ENCODE peak calls at places on chromosomes 5 and 9, in five cellular contexts. M is psoas muscle, C is spleen, X is OCI-LY7, Y is adrenal gland. N is an unnamed sample.

GRCh38 chr5:177351392-177352329 is at the start of gene LMAN2:
- DNase-seq in M (peak), Y (peak), C (peak), X (peak), N (peak)

GRCh38 chr9:89985078-89985477 is 380.3 kb downstream of the GADD45G start:
- DNase-seq in X (no peak), C (no peak), M (no peak), Y (no peak), N (no peak)

GRCh38 chr5:117065161-117065560 is 490.5 kb upstream of the SEMA6A start:
- DNase-seq in M (no peak), Y (no peak), C (no peak), X (no peak), N (no peak)

GRCh38 chr9:4258321-4259093 is 41.4 kb downstream of the GLIS3 start:
- DNase-seq in C (no peak), X (no peak), M (no peak), Y (no peak), N (no peak)

GRCh38 chr5:135386886-135387628 is 12.0 kb downstream of the MACROH2A1 start:
- DNase-seq in C (peak), Y (peak), M (no peak), X (no peak), N (no peak)

GRCh38 chr5:66306844-66307315 is 162.8 kb downstream of the SREK1 start:
- DNase-seq in C (no peak), M (no peak), X (no peak), Y (no peak), N (no peak)

GRCh38 chr9:116163293-116164055 is 9.9 kb downstream of the PAPPA start:
- DNase-seq in M (no peak), X (peak), Y (no peak), C (no peak), N (no peak)

GRCh38 chr5:126819253-126819652 is 42.3 kb downstream of the LMNB1 start:
- DNase-seq in C (no peak), X (no peak), Y (no peak), M (no peak), N (no peak)

GRCh38 chr5:124180523-124181461 is 565.6 kb downstream of the ZNF608 start:
- DNase-seq in Y (no peak), M (no peak), X (no peak), C (no peak), N (no peak)

GRCh38 chr9:100324594-100325200 is 28.0 kb downstream of the TEX10 start:
- DNase-seq in M (no peak), C (no peak), Y (no peak), X (peak), N (no peak)

GRCh38 chr9:136499935-136500910 is 17.4 kb upstream of the SEC16A start:
- DNase-seq in Y (no peak), C (no peak), M (no peak), X (no peak), N (no peak)

GRCh38 chr9:6877671-6878161 is 119.9 kb downstream of the KDM4C start:
- DNase-seq in C (no peak), Y (no peak), X (no peak), M (no peak), N (no peak)

GRCh38 chr9:121359358-121360294 is 10.4 kb downstream of the STOM start:
- DNase-seq in Y (no peak), M (no peak), C (no peak), X (no peak), N (no peak)

GRCh38 chr9:34047864-34048729 is 590 bp downstream of the UBAP2 start:
- DNase-seq in M (peak), X (peak), Y (peak), C (no peak), N (peak)

DNA sequence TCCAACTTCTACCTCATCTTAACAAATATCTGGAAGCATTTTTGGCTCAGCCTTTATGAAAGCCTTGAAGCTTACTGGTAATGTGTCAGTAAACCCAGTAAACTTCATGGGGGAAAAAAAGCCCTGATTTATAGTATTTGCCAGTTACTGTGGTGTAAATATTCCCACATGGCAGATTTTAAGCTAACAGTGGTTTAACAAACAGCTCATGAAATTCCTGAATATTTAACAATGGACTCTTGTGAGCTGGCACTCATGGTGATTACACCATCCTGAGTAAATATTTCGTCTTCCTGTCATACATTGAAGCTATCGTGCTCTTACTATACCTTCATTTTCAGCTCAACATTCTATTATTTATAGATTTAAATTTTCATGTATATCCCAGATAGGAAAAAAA is 57.0 kb upstream of the ACOT12 start:
- DNase-seq in M (no peak), C (no peak), Y (no peak), X (no peak), N (no peak)
- TF ChIP-seq CTCF in M (no peak), C (no peak), Y (no peak), X (no peak), N (no peak)

DNA sequence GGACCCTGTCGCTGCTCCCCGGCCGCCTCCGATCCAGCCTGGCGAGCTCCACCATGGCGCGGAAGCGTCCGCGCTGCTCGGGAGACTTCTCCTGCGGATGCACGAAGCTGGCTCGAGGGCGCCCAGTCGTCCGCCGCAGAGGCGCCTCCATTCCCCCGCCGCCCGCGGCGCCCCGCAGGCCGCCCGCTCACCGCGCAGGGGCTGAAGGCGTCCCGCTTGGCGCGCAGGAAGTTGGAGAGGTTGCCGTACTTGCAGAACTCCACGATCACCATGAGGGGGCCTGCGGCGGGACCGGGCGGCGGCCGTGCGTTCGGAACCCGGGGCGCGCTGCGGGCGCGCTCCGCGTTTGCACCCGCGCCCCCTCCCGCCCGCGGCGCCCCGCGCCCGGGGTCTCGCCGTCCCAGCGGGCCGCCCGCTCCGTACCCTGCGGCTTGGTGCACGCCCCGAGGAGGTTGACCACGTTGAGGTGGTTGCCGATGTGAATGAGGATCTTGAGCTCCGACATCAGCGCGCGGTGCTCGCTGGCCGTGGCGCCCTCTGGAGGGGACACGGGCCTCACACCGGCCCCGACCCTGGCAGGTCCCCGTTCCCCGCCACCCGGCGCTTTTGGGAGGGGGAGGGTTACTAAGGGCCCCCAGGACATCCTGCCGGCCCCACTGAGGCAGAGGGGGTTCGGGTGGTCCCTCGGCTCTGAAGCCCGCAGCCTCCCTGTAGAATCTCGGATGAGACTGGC is 27.7 kb upstream of the SCGB3A1 start:
- DNase-seq in C (no peak), Y (no peak), M (no peak), X (no peak), N (no peak)
- TF ChIP-seq CTCF in C (no peak), Y (no peak), M (no peak), X (no peak), N (no peak)

GRCh38 chr5:133404724-133405123 is 207.6 kb downstream of the FSTL4 start:
- DNase-seq in C (no peak), M (no peak), X (no peak), Y (no peak), N (no peak)
- TF ChIP-seq CTCF in C (no peak), M (no peak), X (peak), Y (no peak), N (no peak)

DNA sequence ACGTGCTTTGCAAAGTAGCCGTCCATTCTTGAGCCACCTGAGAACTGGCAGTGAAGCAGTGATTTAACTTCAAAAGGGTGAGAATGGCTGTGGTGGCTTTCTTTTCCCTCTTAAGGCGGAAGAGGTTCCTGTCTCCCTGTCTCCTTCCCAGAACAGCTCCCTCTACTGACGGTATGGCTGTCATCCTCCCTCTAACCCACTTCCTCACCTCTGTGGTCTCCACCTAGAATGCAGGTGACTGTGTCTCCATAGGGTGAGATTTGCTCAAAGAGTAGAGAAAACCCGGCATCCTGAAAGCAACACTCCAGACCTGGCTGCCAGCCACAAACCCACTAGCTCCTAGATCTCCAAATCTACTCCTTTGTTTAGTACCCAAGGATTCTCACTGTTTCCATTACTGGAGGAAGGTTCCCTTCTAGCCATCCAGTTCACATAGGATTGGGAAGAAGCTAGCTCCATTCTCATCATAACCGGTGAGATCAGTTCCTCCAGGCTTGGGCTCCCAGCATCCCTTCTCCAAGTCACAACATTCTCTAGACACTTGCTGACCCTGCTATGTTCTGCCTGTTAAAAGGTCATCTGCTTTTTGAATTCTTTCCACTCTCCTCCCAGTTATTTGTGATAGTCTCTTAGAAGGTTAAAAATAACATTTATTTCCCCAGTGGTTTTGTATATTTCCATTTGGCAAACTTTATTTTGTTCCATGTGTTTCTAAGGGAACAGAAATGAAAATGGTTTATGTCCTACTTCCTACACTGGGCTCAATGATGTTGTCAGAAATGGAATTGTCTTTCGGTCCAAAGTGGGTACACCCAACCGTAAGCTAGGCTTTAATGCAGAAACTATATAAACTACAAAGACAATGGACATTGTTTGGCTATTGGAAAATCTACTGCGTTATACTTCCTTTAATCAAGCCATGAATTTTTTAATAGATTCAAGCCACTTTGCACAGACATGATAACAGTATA is 269.4 kb downstream of the CWC27 start:
- DNase-seq in Y (no peak), M (no peak), X (peak), C (no peak), N (no peak)
- TF ChIP-seq CTCF in Y (peak), M (peak), X (peak), C (no peak), N (peak)

N was measured in GM13977.